ENCODE peak calls at places on chromosome 20, in nine cellular contexts. One of them, this sample, is unnamed.

GRCh38 chr20:58224097-58224496 is 4.4 kb downstream of the ANKRD60 start:
- DNase-seq in NCI-H748 treated with DMSO at 0.1 percent for 48 hours: no peak
- DNase-seq in amygdala: no peak
- DNase-seq in cardiac muscle cell: no peak
- DNase-seq in RPMI8226: no peak
- DNase-seq in CD8-positive, alpha-beta T cell: no peak
- DNase-seq in Kasumi-1: no peak
- DNase-seq in G401: no peak
- DNase-seq in kidney tubule cell: peak; percentile 28
- DNase-seq in this sample: no peak

GRCh38 chr20:40954521-40955165 is 74.0 kb upstream of the TOP1 start:
- DNase-seq in NCI-H748 treated with DMSO at 0.1 percent for 48 hours: no peak
- DNase-seq in amygdala: no peak
- DNase-seq in cardiac muscle cell: no peak
- DNase-seq in RPMI8226: no peak
- DNase-seq in CD8-positive, alpha-beta T cell: peak; percentile 11
- DNase-seq in Kasumi-1: no peak
- DNase-seq in G401: no peak
- DNase-seq in kidney tubule cell: no peak
- DNase-seq in this sample: no peak

GRCh38 chr20:61173966-61174725 is 77.9 kb upstream of the CDH4 start:
- DNase-seq in NCI-H748 treated with DMSO at 0.1 percent for 48 hours: no peak
- DNase-seq in amygdala: no peak
- DNase-seq in cardiac muscle cell: no peak
- DNase-seq in RPMI8226: no peak
- DNase-seq in CD8-positive, alpha-beta T cell: no peak
- DNase-seq in Kasumi-1: no peak
- DNase-seq in G401: no peak
- DNase-seq in kidney tubule cell: peak; percentile 71
- DNase-seq in this sample: no peak

GRCh38 chr20:54223751-54224150 is 15.9 kb downstream of the PFDN4 start:
- DNase-seq in NCI-H748 treated with DMSO at 0.1 percent for 48 hours: no peak
- DNase-seq in amygdala: no peak
- DNase-seq in cardiac muscle cell: no peak
- DNase-seq in RPMI8226: no peak
- DNase-seq in CD8-positive, alpha-beta T cell: no peak
- DNase-seq in Kasumi-1: no peak
- DNase-seq in G401: no peak
- DNase-seq in kidney tubule cell: peak; percentile 32
- DNase-seq in this sample: no peak

GRCh38 chr20:19787366-19787765 is 29.3 kb downstream of the RIN2 start:
- DNase-seq in NCI-H748 treated with DMSO at 0.1 percent for 48 hours: no peak
- DNase-seq in amygdala: no peak
- DNase-seq in cardiac muscle cell: no peak
- DNase-seq in RPMI8226: no peak
- DNase-seq in CD8-positive, alpha-beta T cell: no peak
- DNase-seq in Kasumi-1: no peak
- DNase-seq in G401: no peak
- DNase-seq in kidney tubule cell: no peak
- DNase-seq in this sample: no peak

GRCh38 chr20:23147964-23148720 is 62.0 kb upstream of the CD93 start:
- DNase-seq in NCI-H748 treated with DMSO at 0.1 percent for 48 hours: no peak
- DNase-seq in amygdala: no peak
- DNase-seq in cardiac muscle cell: no peak
- DNase-seq in RPMI8226: peak; percentile 34
- DNase-seq in CD8-positive, alpha-beta T cell: peak; percentile 13
- DNase-seq in Kasumi-1: peak; percentile 31
- DNase-seq in G401: peak; percentile 50
- DNase-seq in kidney tubule cell: peak; percentile 96
- DNase-seq in this sample: no peak

GRCh38 chr20:46359233-46359751 is 47.1 kb downstream of the ELMO2 start:
- DNase-seq in NCI-H748 treated with DMSO at 0.1 percent for 48 hours: no peak
- DNase-seq in amygdala: no peak
- DNase-seq in cardiac muscle cell: peak; percentile 21
- DNase-seq in RPMI8226: no peak
- DNase-seq in CD8-positive, alpha-beta T cell: no peak
- DNase-seq in Kasumi-1: peak; percentile 82
- DNase-seq in G401: no peak
- DNase-seq in kidney tubule cell: no peak
- DNase-seq in this sample: no peak

GRCh38 chr20:37314617-37315292 is 25.3 kb downstream of the MANBAL start:
- DNase-seq in NCI-H748 treated with DMSO at 0.1 percent for 48 hours: no peak
- DNase-seq in amygdala: no peak
- DNase-seq in cardiac muscle cell: no peak
- DNase-seq in RPMI8226: no peak
- DNase-seq in CD8-positive, alpha-beta T cell: no peak
- DNase-seq in Kasumi-1: no peak
- DNase-seq in G401: no peak
- DNase-seq in kidney tubule cell: no peak
- DNase-seq in this sample: no peak

GRCh38 chr20:11810316-11811130 is 107.2 kb upstream of the BTBD3 start:
- DNase-seq in NCI-H748 treated with DMSO at 0.1 percent for 48 hours: no peak
- DNase-seq in amygdala: no peak
- DNase-seq in cardiac muscle cell: no peak
- DNase-seq in RPMI8226: no peak
- DNase-seq in CD8-positive, alpha-beta T cell: no peak
- DNase-seq in Kasumi-1: no peak
- DNase-seq in G401: peak; percentile 6
- DNase-seq in kidney tubule cell: peak; percentile 78
- DNase-seq in this sample: no peak

GRCh38 chr20:6994452-6994851 is 227.0 kb downstream of the BMP2 start:
- DNase-seq in NCI-H748 treated with DMSO at 0.1 percent for 48 hours: no peak
- DNase-seq in amygdala: no peak
- DNase-seq in cardiac muscle cell: no peak
- DNase-seq in RPMI8226: no peak
- DNase-seq in CD8-positive, alpha-beta T cell: no peak
- DNase-seq in Kasumi-1: no peak
- DNase-seq in G401: no peak
- DNase-seq in kidney tubule cell: peak; percentile 97
- DNase-seq in this sample: no peak

GRCh38 chr20:31693402-31693801 is 29.3 kb downstream of the BCL2L1 start:
- DNase-seq in NCI-H748 treated with DMSO at 0.1 percent for 48 hours: no peak
- DNase-seq in amygdala: no peak
- DNase-seq in cardiac muscle cell: no peak
- DNase-seq in RPMI8226: no peak
- DNase-seq in CD8-positive, alpha-beta T cell: no peak
- DNase-seq in Kasumi-1: no peak
- DNase-seq in G401: no peak
- DNase-seq in kidney tubule cell: no peak
- DNase-seq in this sample: no peak

GRCh38 chr20:47868744-47869143 is 83.5 kb upstream of the SULF2 start:
- DNase-seq in NCI-H748 treated with DMSO at 0.1 percent for 48 hours: no peak
- DNase-seq in amygdala: no peak
- DNase-seq in cardiac muscle cell: no peak
- DNase-seq in RPMI8226: no peak
- DNase-seq in CD8-positive, alpha-beta T cell: no peak
- DNase-seq in Kasumi-1: no peak
- DNase-seq in G401: no peak
- DNase-seq in kidney tubule cell: no peak
- DNase-seq in this sample: no peak

GRCh38 chr20:37259865-37260264 is 1.7 kb downstream of the GHRH start:
- DNase-seq in NCI-H748 treated with DMSO at 0.1 percent for 48 hours: peak; percentile 21
- DNase-seq in amygdala: no peak
- DNase-seq in cardiac muscle cell: no peak
- DNase-seq in RPMI8226: no peak
- DNase-seq in CD8-positive, alpha-beta T cell: no peak
- DNase-seq in Kasumi-1: no peak
- DNase-seq in G401: no peak
- DNase-seq in kidney tubule cell: no peak
- DNase-seq in this sample: no peak

GRCh38 chr20:64021124-64021975 is 14.6 kb upstream of the C20orf204 start:
- DNase-seq in NCI-H748 treated with DMSO at 0.1 percent for 48 hours: no peak
- DNase-seq in amygdala: no peak
- DNase-seq in cardiac muscle cell: no peak
- DNase-seq in RPMI8226: no peak
- DNase-seq in CD8-positive, alpha-beta T cell: no peak
- DNase-seq in Kasumi-1: no peak
- DNase-seq in G401: no peak
- DNase-seq in kidney tubule cell: no peak
- DNase-seq in this sample: no peak

GRCh38 chr20:15789083-15789482 is 784.2 kb downstream of the KIF16B start:
- DNase-seq in NCI-H748 treated with DMSO at 0.1 percent for 48 hours: no peak
- DNase-seq in amygdala: no peak
- DNase-seq in cardiac muscle cell: no peak
- DNase-seq in RPMI8226: no peak
- DNase-seq in CD8-positive, alpha-beta T cell: no peak
- DNase-seq in Kasumi-1: no peak
- DNase-seq in G401: peak; percentile 5
- DNase-seq in kidney tubule cell: no peak
- DNase-seq in this sample: no peak

GRCh38 chr20:5135363-5136012 is 8.7 kb downstream of the CDS2 start:
- DNase-seq in NCI-H748 treated with DMSO at 0.1 percent for 48 hours: no peak
- DNase-seq in amygdala: no peak
- DNase-seq in cardiac muscle cell: no peak
- DNase-seq in RPMI8226: no peak
- DNase-seq in CD8-positive, alpha-beta T cell: no peak
- DNase-seq in Kasumi-1: no peak
- DNase-seq in G401: no peak
- DNase-seq in kidney tubule cell: no peak
- DNase-seq in this sample: no peak

GRCh38 chr20:1278323-1278660 is 12.2 kb downstream of the SNPH start:
- DNase-seq in NCI-H748 treated with DMSO at 0.1 percent for 48 hours: no peak
- DNase-seq in amygdala: no peak
- DNase-seq in cardiac muscle cell: no peak
- DNase-seq in RPMI8226: no peak
- DNase-seq in CD8-positive, alpha-beta T cell: no peak
- DNase-seq in Kasumi-1: no peak
- DNase-seq in G401: no peak
- DNase-seq in kidney tubule cell: no peak
- DNase-seq in this sample: no peak